ENCODE peak calls at places on chromosomes 13 and 19, in nine cellular contexts. K is naive thymus-derived CD8-positive, alpha-beta T cell; C is astrocyte of the hippocampus; U is RWPE1; A is Calu3; X is hepatocyte; Z is thoracic aorta; Y is activated CD8-positive, alpha-beta memory T cell treated with anti-CD3 and anti-CD28 coated beads for 1 hour; B is adrenal gland. Q is an unnamed sample.

GRCh38 chr19:51607077-51607476 is 23.1 kb downstream of the SIGLEC5 start:
- DNase-seq in K (no peak), C (no peak), U (no peak), A (no peak), X (no peak), Z (no peak), Y (no peak), B (no peak), Q (no peak)

GRCh38 chr13:74134777-74135305 is 637 bp upstream of the KLF12 start:
- DNase-seq in K (peak; percentile 63), C (peak; percentile 81), U (peak; percentile 43), A (peak; percentile 41), X (peak; percentile 79), Z (peak; percentile 5), Y (peak; percentile 40), B (no peak), Q (no peak)

GRCh38 chr19:41696402-41697197 is 8.5 kb upstream of the CEACAM7 start:
- DNase-seq in K (no peak), C (peak; percentile 24), U (no peak), A (peak; percentile 46), X (no peak), Z (no peak), Y (no peak), B (no peak), Q (peak; percentile 15)

GRCh38 chr19:49436381-49437017 is 4.8 kb downstream of the SLC17A7 start:
- DNase-seq in K (peak; percentile 50), C (no peak), U (peak; percentile 38), A (peak; percentile 43), X (peak; percentile 51), Z (no peak), Y (no peak), B (no peak), Q (no peak)

GRCh38 chr13:75934889-75935288 is 298.8 kb downstream of the LMO7 start:
- DNase-seq in K (no peak), C (peak; percentile 59), U (no peak), A (no peak), X (no peak), Z (no peak), Y (no peak), B (no peak), Q (no peak)

GRCh38 chr13:49052801-49053200 is 77.1 kb downstream of the FNDC3A start:
- DNase-seq in K (no peak), C (no peak), U (no peak), A (no peak), X (no peak), Z (no peak), Y (no peak), B (no peak), Q (no peak)

GRCh38 chr19:7419153-7419552 is 69.7 kb downstream of the PEX11G start:
- DNase-seq in K (no peak), C (no peak), U (no peak), A (no peak), X (no peak), Z (no peak), Y (no peak), B (no peak), Q (no peak)

GRCh38 chr19:5961969-5962945 is 15.7 kb downstream of the RANBP3 start:
- DNase-seq in K (peak; percentile 58), C (peak; percentile 39), U (no peak), A (peak; percentile 11), X (peak; percentile 83), Z (no peak), Y (peak; percentile 43), B (peak; percentile 66), Q (peak; percentile 83)

GRCh38 chr13:114311908-114312307 is 2.4 kb upstream of the CHAMP1 start:
- DNase-seq in K (no peak), C (no peak), U (no peak), A (no peak), X (no peak), Z (no peak), Y (no peak), B (no peak), Q (no peak)

GRCh38 chr13:93146584-93147292 is 79.9 kb upstream of the GPC6 start:
- DNase-seq in K (no peak), C (peak; percentile 86), U (no peak), A (no peak), X (peak; percentile 28), Z (no peak), Y (no peak), B (peak; percentile 8), Q (no peak)

GRCh38 chr13:32852568-32852967 is 163.7 kb upstream of the KL start:
- DNase-seq in K (no peak), C (no peak), U (no peak), A (no peak), X (no peak), Z (no peak), Y (no peak), B (no peak), Q (no peak)

GRCh38 chr19:5130371-5131030 is 161.6 kb downstream of the KDM4B start:
- DNase-seq in K (peak; percentile 73), C (no peak), U (no peak), A (no peak), X (no peak), Z (no peak), Y (peak; percentile 27), B (no peak), Q (no peak)

GRCh38 chr19:4516199-4516938 is 1.9 kb downstream of the PLIN4 start:
- DNase-seq in K (no peak), C (no peak), U (no peak), A (no peak), X (no peak), Z (no peak), Y (no peak), B (no peak), Q (no peak)

GRCh38 chr13:83941669-83942335 is 59.5 kb upstream of the SLITRK1 start:
- DNase-seq in K (no peak), C (peak; percentile 4), U (peak; percentile 13), A (no peak), X (no peak), Z (no peak), Y (no peak), B (no peak), Q (no peak)

GRCh38 chr13:88637935-88638334 is 966.8 kb downstream of the SLITRK5 start:
- DNase-seq in K (no peak), C (no peak), U (no peak), A (no peak), X (no peak), Z (no peak), Y (no peak), B (no peak), Q (no peak)

GRCh38 chr13:45133396-45134118 is 13.2 kb downstream of the GTF2F2 start:
- DNase-seq in K (no peak), C (no peak), U (no peak), A (no peak), X (no peak), Z (no peak), Y (no peak), B (no peak), Q (no peak)

GRCh38 chr19:41325947-41326706 is 16.2 kb downstream of the CCDC97 start:
- DNase-seq in K (no peak), C (peak; percentile 80), U (no peak), A (peak; percentile 30), X (peak; percentile 58), Z (no peak), Y (no peak), B (no peak), Q (no peak)

GRCh38 chr13:106230450-106230849 is 305.0 kb downstream of the EFNB2 start:
- DNase-seq in K (no peak), C (peak; percentile 22), U (peak; percentile 54), A (no peak), X (no peak), Z (no peak), Y (no peak), B (no peak), Q (no peak)

Q was measured in small intestine.